ENCODE peak calls at places on chromosomes 13 and 19, in eight cellular contexts. One of them, this sample, is unnamed.

GRCh38 chr19:4547303-4548237 is 7.7 kb upstream of the LRG1 start:
- DNase-seq in heart right ventricle: no peak
- DNase-seq in aorta: no peak
- DNase-seq in CD8-positive, alpha-beta T cell: no peak
- DNase-seq in cardiac muscle cell: peak; percentile 23
- DNase-seq in psoas muscle: no peak
- DNase-seq in left ventricle myocardium inferior: no peak
- DNase-seq in uterus: no peak
- DNase-seq in this sample: peak; percentile 77

GRCh38 chr13:28792992-28793391 is 27.1 kb upstream of the MTUS2 start:
- DNase-seq in heart right ventricle: no peak
- DNase-seq in aorta: no peak
- DNase-seq in CD8-positive, alpha-beta T cell: no peak
- DNase-seq in cardiac muscle cell: peak; percentile 77
- DNase-seq in psoas muscle: no peak
- DNase-seq in left ventricle myocardium inferior: no peak
- DNase-seq in uterus: no peak
- DNase-seq in this sample: no peak

GRCh38 chr19:50310759-50311465 is 18.3 kb downstream of the KCNC3 start:
- DNase-seq in heart right ventricle: no peak
- DNase-seq in aorta: no peak
- DNase-seq in CD8-positive, alpha-beta T cell: no peak
- DNase-seq in cardiac muscle cell: no peak
- DNase-seq in psoas muscle: peak; percentile 11
- DNase-seq in left ventricle myocardium inferior: no peak
- DNase-seq in uterus: no peak
- DNase-seq in this sample: no peak

GRCh38 chr13:49410006-49410405 is 33.9 kb downstream of the CAB39L start:
- DNase-seq in heart right ventricle: no peak
- DNase-seq in aorta: no peak
- DNase-seq in CD8-positive, alpha-beta T cell: no peak
- DNase-seq in cardiac muscle cell: no peak
- DNase-seq in psoas muscle: no peak
- DNase-seq in left ventricle myocardium inferior: no peak
- DNase-seq in uterus: no peak
- DNase-seq in this sample: no peak

GRCh38 chr13:45799451-45799850 is 52.1 kb downstream of the SIAH3 start:
- DNase-seq in heart right ventricle: peak; percentile 44
- DNase-seq in aorta: no peak
- DNase-seq in CD8-positive, alpha-beta T cell: no peak
- DNase-seq in cardiac muscle cell: no peak
- DNase-seq in psoas muscle: no peak
- DNase-seq in left ventricle myocardium inferior: peak; percentile 48
- DNase-seq in uterus: no peak
- DNase-seq in this sample: no peak

GRCh38 chr13:68257111-68257842 is 1027.1 kb upstream of the PCDH9 start:
- DNase-seq in heart right ventricle: no peak
- DNase-seq in aorta: no peak
- DNase-seq in CD8-positive, alpha-beta T cell: no peak
- DNase-seq in cardiac muscle cell: no peak
- DNase-seq in psoas muscle: no peak
- DNase-seq in left ventricle myocardium inferior: no peak
- DNase-seq in uterus: no peak
- DNase-seq in this sample: no peak

GRCh38 chr19:34556500-34556899 is 74.9 kb downstream of the WTIP start:
- DNase-seq in heart right ventricle: no peak
- DNase-seq in aorta: no peak
- DNase-seq in CD8-positive, alpha-beta T cell: no peak
- DNase-seq in cardiac muscle cell: peak; percentile 50
- DNase-seq in psoas muscle: no peak
- DNase-seq in left ventricle myocardium inferior: no peak
- DNase-seq in uterus: no peak
- DNase-seq in this sample: no peak

GRCh38 chr19:10344780-10345179 is 5.4 kb upstream of the ICAM3 start:
- DNase-seq in heart right ventricle: no peak
- DNase-seq in aorta: no peak
- DNase-seq in CD8-positive, alpha-beta T cell: no peak
- DNase-seq in cardiac muscle cell: no peak
- DNase-seq in psoas muscle: no peak
- DNase-seq in left ventricle myocardium inferior: no peak
- DNase-seq in uterus: no peak
- DNase-seq in this sample: no peak

GRCh38 chr13:109369357-109370052 is 416.9 kb downstream of the IRS2 start:
- DNase-seq in heart right ventricle: no peak
- DNase-seq in aorta: no peak
- DNase-seq in CD8-positive, alpha-beta T cell: no peak
- DNase-seq in cardiac muscle cell: no peak
- DNase-seq in psoas muscle: no peak
- DNase-seq in left ventricle myocardium inferior: no peak
- DNase-seq in uterus: no peak
- DNase-seq in this sample: no peak

GRCh38 chr13:30576528-30576927 is 41.2 kb upstream of the USPL1 start:
- DNase-seq in heart right ventricle: no peak
- DNase-seq in aorta: no peak
- DNase-seq in CD8-positive, alpha-beta T cell: peak; percentile 49
- DNase-seq in cardiac muscle cell: peak; percentile 62
- DNase-seq in psoas muscle: no peak
- DNase-seq in left ventricle myocardium inferior: no peak
- DNase-seq in uterus: no peak
- DNase-seq in this sample: no peak
- H3K27ac ChIP-seq in heart right ventricle: no peak overlapping the region
- H3K27ac ChIP-seq in aorta: no peak overlapping the region
- H3K27ac ChIP-seq in CD8-positive, alpha-beta T cell: no peak overlapping the region
- H3K27ac ChIP-seq in cardiac muscle cell: no peak overlapping the region
- H3K27ac ChIP-seq in psoas muscle: no peak overlapping the region
- H3K27ac ChIP-seq in left ventricle myocardium inferior: no peak overlapping the region
- H3K27ac ChIP-seq in uterus: no peak overlapping the region
- H3K27ac ChIP-seq in this sample: no peak overlapping the region

GRCh38 chr13:98544105-98544710 is 32.7 kb downstream of the STK24 start:
- DNase-seq in heart right ventricle: no peak
- DNase-seq in aorta: no peak
- DNase-seq in CD8-positive, alpha-beta T cell: no peak
- DNase-seq in cardiac muscle cell: no peak
- DNase-seq in psoas muscle: peak; percentile 54
- DNase-seq in left ventricle myocardium inferior: no peak
- DNase-seq in uterus: no peak
- DNase-seq in this sample: no peak
- H3K4me1 ChIP-seq in heart right ventricle: peaks cover 49% of the 10 kb centered on the region
- H3K4me1 ChIP-seq in aorta: peaks cover 2% of the 10 kb centered on the region
- H3K4me1 ChIP-seq in CD8-positive, alpha-beta T cell: peaks cover 55% of the 10 kb centered on the region
- H3K4me1 ChIP-seq in cardiac muscle cell: peaks cover 40% of the 10 kb centered on the region
- H3K4me1 ChIP-seq in psoas muscle: peaks cover 67% of the 10 kb centered on the region
- H3K4me1 ChIP-seq in left ventricle myocardium inferior: peaks cover 92% of the 10 kb centered on the region
- H3K4me1 ChIP-seq in uterus: peaks cover 15% of the 10 kb centered on the region
- H3K4me1 ChIP-seq in this sample: peaks cover 58% of the 10 kb centered on the region

DNA sequence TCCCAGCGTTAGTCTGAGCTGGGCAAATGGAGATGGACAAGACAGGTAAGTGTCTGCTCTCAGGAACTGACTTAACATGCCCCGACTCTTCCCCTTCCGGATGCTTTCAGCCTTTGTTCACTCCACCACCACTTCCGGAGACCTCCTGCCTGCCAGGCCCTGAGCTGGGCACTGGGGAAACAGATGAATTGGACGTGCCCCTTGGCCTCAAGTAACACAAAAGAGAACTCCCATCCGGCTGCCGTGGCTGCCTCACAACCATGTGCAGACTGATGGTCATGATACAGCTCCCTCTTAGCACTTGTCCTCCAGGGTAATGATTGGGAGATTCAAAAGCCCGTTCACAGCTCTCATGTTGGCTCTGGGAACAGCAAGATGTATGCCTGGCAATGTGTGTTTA is 6.9 kb downstream of the ZNF784 start:
- DNase-seq in heart right ventricle: no peak
- DNase-seq in aorta: no peak
- DNase-seq in CD8-positive, alpha-beta T cell: no peak
- DNase-seq in cardiac muscle cell: no peak
- DNase-seq in psoas muscle: no peak
- DNase-seq in left ventricle myocardium inferior: no peak
- DNase-seq in uterus: no peak
- DNase-seq in this sample: no peak
- H3K27me3 ChIP-seq in heart right ventricle: no peaks in the 10 kb centered on the region
- H3K27me3 ChIP-seq in aorta: no peaks in the 10 kb centered on the region
- H3K27me3 ChIP-seq in CD8-positive, alpha-beta T cell: no peaks in the 10 kb centered on the region
- H3K27me3 ChIP-seq in cardiac muscle cell: no peaks in the 10 kb centered on the region
- H3K27me3 ChIP-seq in psoas muscle: no peaks in the 10 kb centered on the region
- H3K27me3 ChIP-seq in left ventricle myocardium inferior: no peaks in the 10 kb centered on the region
- H3K27me3 ChIP-seq in uterus: no peaks in the 10 kb centered on the region
- H3K27me3 ChIP-seq in this sample: no peaks in the 10 kb centered on the region

GRCh38 chr13:110379358-110379757 is 72.3 kb downstream of the COL4A2 start:
- DNase-seq in heart right ventricle: no peak
- DNase-seq in aorta: no peak
- DNase-seq in CD8-positive, alpha-beta T cell: no peak
- DNase-seq in cardiac muscle cell: no peak
- DNase-seq in psoas muscle: no peak
- DNase-seq in left ventricle myocardium inferior: no peak
- DNase-seq in uterus: no peak
- DNase-seq in this sample: no peak
- H3K27ac ChIP-seq in heart right ventricle: no peak overlapping the region
- H3K27ac ChIP-seq in aorta: peak overlapping the region; percentile 9
- H3K27ac ChIP-seq in CD8-positive, alpha-beta T cell: no peak overlapping the region
- H3K27ac ChIP-seq in cardiac muscle cell: no peak overlapping the region
- H3K27ac ChIP-seq in psoas muscle: no peak overlapping the region
- H3K27ac ChIP-seq in left ventricle myocardium inferior: peak overlapping the region; percentile 1
- H3K27ac ChIP-seq in uterus: peak overlapping the region; percentile 97
- H3K27ac ChIP-seq in this sample: no peak overlapping the region

DNA sequence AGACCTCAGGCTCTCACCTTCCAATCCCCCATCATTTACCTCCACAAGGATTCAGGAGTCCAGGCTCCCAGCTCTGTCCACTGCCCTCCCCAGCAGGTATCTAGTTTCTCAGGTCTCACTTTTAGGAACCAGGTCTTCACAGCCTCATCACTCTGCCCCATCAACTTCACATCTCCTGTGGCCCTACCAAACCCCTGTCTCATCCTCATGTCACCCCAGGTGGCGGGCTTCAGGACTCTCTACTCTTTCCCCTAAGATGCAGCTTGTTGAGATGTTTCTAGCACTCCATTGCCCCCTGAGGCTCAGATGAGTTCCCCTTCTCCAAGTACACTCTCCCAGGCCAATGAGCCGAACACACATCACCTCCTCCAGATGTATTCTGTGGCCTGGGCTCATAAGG is 1.5 kb downstream of the PPFIA3 start:
- DNase-seq in heart right ventricle: no peak
- DNase-seq in aorta: no peak
- DNase-seq in CD8-positive, alpha-beta T cell: no peak
- DNase-seq in cardiac muscle cell: no peak
- DNase-seq in psoas muscle: no peak
- DNase-seq in left ventricle myocardium inferior: no peak
- DNase-seq in uterus: no peak
- DNase-seq in this sample: no peak
- H3K4me1 ChIP-seq in heart right ventricle: peaks cover 24% of the 10 kb centered on the region
- H3K4me1 ChIP-seq in aorta: no peaks in the 10 kb centered on the region
- H3K4me1 ChIP-seq in CD8-positive, alpha-beta T cell: peaks cover 12% of the 10 kb centered on the region
- H3K4me1 ChIP-seq in cardiac muscle cell: peaks cover 7% of the 10 kb centered on the region
- H3K4me1 ChIP-seq in psoas muscle: peaks cover 19% of the 10 kb centered on the region
- H3K4me1 ChIP-seq in left ventricle myocardium inferior: peaks cover 35% of the 10 kb centered on the region
- H3K4me1 ChIP-seq in uterus: no peaks in the 10 kb centered on the region
- H3K4me1 ChIP-seq in this sample: peaks cover 27% of the 10 kb centered on the region